ENCODE peak calls at places on chromosomes 1 and 21, in five cellular contexts. R is prostate gland, P is GM23338, Y is HL-60, E is Panc1. G is an unnamed sample.

GRCh38 chr21:39956586-39956985 is 89.3 kb downstream of the PCP4 start:
- DNase-seq in R (no peak), P (peak), Y (no peak), E (no peak), G (no peak)

GRCh38 chr1:234604726-234605492 is 5.1 kb downstream of the IRF2BP2 start:
- DNase-seq in R (no peak), P (no peak), Y (peak), E (no peak), G (no peak)

GRCh38 chr1:230868736-230869385 is 540 bp upstream of the C1orf198 start:
- DNase-seq in R (peak), P (peak), Y (no peak), E (no peak), G (peak)

GRCh38 chr1:44073528-44073927 is 42.3 kb upstream of the SLC6A9 start:
- DNase-seq in R (no peak), P (peak), Y (peak), E (no peak), G (no peak)

GRCh38 chr1:175317309-175317708 is 124.7 kb upstream of the KIAA0040 start:
- DNase-seq in R (no peak), P (peak), Y (no peak), E (no peak), G (no peak)

GRCh38 chr21:40272037-40272436 is 404.8 kb downstream of the PCP4 start:
- DNase-seq in R (no peak), P (no peak), Y (no peak), E (no peak), G (no peak)

GRCh38 chr1:23613191-23614126 is 54.2 kb upstream of the ID3 start:
- DNase-seq in R (no peak), P (no peak), Y (no peak), E (no peak), G (no peak)

GRCh38 chr1:70038025-70038424 is 167.4 kb downstream of the LRRC40 start:
- DNase-seq in R (no peak), P (no peak), Y (no peak), E (no peak), G (no peak)

GRCh38 chr1:52907812-52908153 is 13.8 kb downstream of the ECHDC2 start:
- DNase-seq in R (no peak), P (no peak), Y (no peak), E (no peak), G (no peak)

GRCh38 chr1:89363638-89364536 is at the start of gene GBP6:
- DNase-seq in R (no peak), P (peak), Y (no peak), E (no peak), G (no peak)

GRCh38 chr1:9238550-9238949 is 4.0 kb downstream of the H6PD start:
- DNase-seq in R (no peak), P (no peak), Y (no peak), E (no peak), G (no peak)

GRCh38 chr1:41483960-41484844 is at the start of gene EDN2:
- DNase-seq in R (peak), P (peak), Y (no peak), E (no peak), G (peak)

GRCh38 chr1:162678439-162678838 is 46.2 kb downstream of the DDR2 start:
- DNase-seq in R (peak), P (no peak), Y (no peak), E (peak), G (peak)

GRCh38 chr1:109815809-109816791 is 52.4 kb upstream of the EPS8L3 start:
- DNase-seq in R (no peak), P (no peak), Y (peak), E (no peak), G (peak)

GRCh38 chr1:203520315-203520714 is 26.4 kb downstream of the OPTC start:
- DNase-seq in R (no peak), P (no peak), Y (peak), E (no peak), G (no peak)

GRCh38 chr1:178944729-178945128 is 73.9 kb upstream of the ANGPTL1 start:
- DNase-seq in R (no peak), P (no peak), Y (no peak), E (no peak), G (no peak)

GRCh38 chr1:162956922-162957321 is 95.9 kb upstream of the CCDC190 start:
- DNase-seq in R (no peak), P (no peak), Y (no peak), E (no peak), G (no peak)

GRCh38 chr1:110477041-110477440 is 26.1 kb downstream of the PROK1 start:
- DNase-seq in R (no peak), P (no peak), Y (no peak), E (no peak), G (no peak)

GRCh38 chr1:32521165-32521564 is 18.1 kb upstream of the ZBTB8A start:
- DNase-seq in R (no peak), P (peak), Y (no peak), E (no peak), G (no peak)

GRCh38 chr1:31372961-31373896 is at the start of gene FABP3:
- DNase-seq in R (peak), P (peak), Y (no peak), E (no peak), G (peak)

GRCh38 chr1:55418625-55419024 is 203.5 kb upstream of the USP24 start:
- DNase-seq in R (no peak), P (no peak), Y (no peak), E (no peak), G (no peak)

GRCh38 chr21:34887729-34888568 is 161.2 kb downstream of the RUNX1 start:
- DNase-seq in R (peak), P (peak), Y (peak), E (peak), G (peak)

DNA sequence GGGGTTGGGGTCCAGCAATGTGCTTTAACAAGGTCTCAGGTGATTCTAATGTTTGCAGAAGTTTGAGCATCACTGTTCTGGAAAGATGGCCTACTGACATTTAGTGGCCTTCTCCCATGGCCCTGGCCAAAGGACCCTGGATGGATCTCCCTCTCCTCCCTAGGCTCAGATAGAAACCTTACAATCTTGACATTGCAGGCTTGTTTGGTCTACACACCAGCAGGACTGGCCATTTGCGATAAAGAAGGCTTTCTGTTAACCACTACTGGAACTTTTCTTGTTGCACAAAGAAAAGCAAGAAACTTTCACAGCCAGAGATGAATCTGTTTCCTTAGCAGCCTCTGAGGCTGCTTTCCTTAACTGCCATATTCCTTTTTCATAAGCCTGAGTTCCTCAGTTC is 6.2 kb downstream of the DNALI1 start:
- DNase-seq in R (no peak), P (no peak), Y (no peak), E (no peak), G (no peak)
- TF ChIP-seq POLR2AphosphoS5 in R (no peak), P (no peak), Y (no peak), E (no peak), G (no peak)

DNA sequence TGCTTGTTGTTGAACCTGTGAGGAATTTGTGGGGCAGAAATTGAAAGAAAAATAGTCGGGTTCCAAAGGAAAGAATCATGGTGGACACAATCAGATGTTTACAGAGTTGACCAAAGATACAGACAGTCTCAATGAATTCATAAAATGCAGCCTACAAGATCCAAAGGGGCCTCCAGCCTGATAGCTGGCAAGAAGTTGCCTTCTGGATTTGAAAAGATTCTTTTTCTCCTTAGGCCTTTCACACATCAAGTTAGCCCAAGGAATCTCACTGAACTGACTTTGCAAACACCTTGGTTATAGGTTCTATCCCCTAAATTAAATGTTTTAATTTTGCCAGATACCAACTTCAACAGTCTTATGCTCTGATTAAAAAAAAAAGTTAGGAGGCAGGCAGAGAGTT is 21.5 kb downstream of the SLAMF1 start:
- DNase-seq in R (no peak), P (no peak), Y (no peak), E (no peak), G (no peak)
- TF ChIP-seq POLR2AphosphoS5 in R (no peak), P (no peak), Y (no peak), E (no peak), G (no peak)

GRCh38 chr1:15796086-15796462 is 11.4 kb downstream of the UQCRHL start:
- DNase-seq in R (no peak), P (no peak), Y (no peak), E (no peak), G (no peak)

GRCh38 chr1:15799928-15800835 is 7.3 kb downstream of the UQCRHL start:
- DNase-seq in R (peak), P (peak), Y (no peak), E (peak), G (peak)

GRCh38 chr1:15802234-15802965 is 5.0 kb downstream of the UQCRHL start:
- DNase-seq in R (no peak), P (no peak), Y (no peak), E (no peak), G (no peak)

GRCh38 chr1:15797614-15798390 is 9.6 kb downstream of the UQCRHL start:
- DNase-seq in R (no peak), P (no peak), Y (no peak), E (no peak), G (no peak)

GRCh38 chr1:15799004-15799867 is 8.2 kb downstream of the UQCRHL start:
- DNase-seq in R (peak), P (peak), Y (no peak), E (peak), G (peak)
- TF ChIP-seq POLR2AphosphoS5 in R (peak), P (no peak), Y (no peak), E (peak), G (peak)

DNA sequence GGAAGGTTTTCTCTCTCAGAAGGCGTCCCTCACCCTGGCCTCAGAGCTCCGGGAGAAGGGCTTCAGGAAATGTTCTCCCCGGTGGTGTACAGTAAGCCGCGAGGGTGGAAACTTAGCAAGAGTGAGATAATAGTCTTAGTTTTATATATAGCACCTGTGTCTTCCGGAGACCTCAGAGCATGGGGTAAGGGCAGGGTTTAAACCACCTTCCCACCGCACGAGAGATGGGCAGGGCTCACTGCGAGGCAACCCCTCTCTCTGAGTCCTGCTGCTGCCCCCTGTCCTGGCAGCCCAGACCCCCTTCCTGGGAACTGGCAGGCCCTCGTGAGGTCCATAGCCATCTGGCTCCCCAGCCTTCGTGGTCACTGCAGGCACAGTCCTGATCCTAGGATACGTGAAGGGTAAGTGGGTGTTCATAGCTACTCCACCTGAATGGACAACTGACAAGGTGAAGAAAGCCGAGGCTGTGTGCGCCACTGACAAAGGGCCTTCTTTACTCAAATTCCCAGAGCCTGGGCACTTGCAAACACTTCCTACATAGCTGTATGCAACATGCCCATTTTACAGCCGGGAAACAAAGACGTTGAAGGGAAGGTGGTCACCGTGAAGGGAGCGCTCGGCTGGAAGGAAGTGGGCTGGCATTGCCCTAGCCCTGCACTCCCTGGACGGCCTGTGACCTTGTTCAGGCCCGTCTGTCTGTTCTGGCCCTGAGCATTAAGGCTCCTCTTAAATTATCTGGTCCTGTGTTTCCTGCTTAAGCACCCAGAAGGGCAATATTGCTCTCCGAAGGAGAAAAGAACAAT is 26.9 kb downstream of the ITPKB start:
- DNase-seq in R (no peak), P (no peak), Y (no peak), E (no peak), G (no peak)
- TF ChIP-seq POLR2AphosphoS5 in R (no peak), P (no peak), Y (no peak), E (no peak), G (no peak)

DNA sequence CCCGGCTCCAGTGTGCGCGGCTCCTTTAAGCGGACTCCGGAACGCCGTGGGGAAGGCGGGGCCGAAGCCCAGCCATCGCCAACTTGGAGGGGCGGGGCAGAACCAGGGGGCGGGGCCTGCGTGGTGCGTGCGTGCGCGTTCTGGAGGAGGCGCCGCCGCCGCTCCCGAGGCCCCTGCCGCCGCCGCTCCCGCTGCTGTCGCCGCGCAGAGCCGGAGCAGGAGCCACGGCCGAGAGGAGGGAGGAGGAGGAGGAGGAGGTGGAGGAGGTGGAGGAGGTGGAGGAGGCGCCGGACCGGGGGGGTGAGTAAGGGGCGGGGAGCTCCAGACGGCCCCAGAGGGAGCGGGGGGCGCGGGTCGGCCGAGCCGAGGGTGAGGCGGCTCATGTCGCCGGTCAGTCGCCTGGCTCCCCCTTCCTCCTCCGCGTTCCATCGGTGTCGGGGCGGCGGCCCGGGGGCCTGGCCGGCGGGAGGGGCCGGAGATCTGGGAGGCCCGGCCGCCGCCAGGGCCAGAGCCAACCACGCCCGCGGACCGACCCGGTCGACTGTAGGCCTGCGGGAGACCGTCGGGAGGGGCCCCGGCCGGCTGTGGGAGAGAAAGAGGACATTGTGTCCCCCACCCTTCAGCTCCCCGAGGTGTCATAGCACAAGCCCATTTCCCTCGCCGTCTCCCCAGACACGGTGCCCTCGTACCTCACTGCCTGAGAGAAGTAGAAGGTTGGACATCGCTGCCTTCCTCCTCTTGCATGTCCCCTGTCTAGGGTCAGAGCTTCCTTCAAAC is at the start of gene RAP1A:
- DNase-seq in R (peak), P (peak), Y (peak), E (peak), G (peak)
- TF ChIP-seq POLR2AphosphoS5 in R (peak), P (peak), Y (peak), E (no peak), G (peak)

GRCh38 chr1:206923961-206924548 is 2.3 kb upstream of the FCMR start:
- DNase-seq in R (no peak), P (no peak), Y (no peak), E (no peak), G (no peak)
- TF ChIP-seq POLR2AphosphoS5 in R (no peak), P (no peak), Y (no peak), E (no peak), G (no peak)

GRCh38 chr21:44445413-44445812 is 9.9 kb upstream of the LRRC3 start:
- DNase-seq in R (no peak), P (no peak), Y (no peak), E (no peak), G (no peak)
- TF ChIP-seq POLR2AphosphoS5 in R (no peak), P (no peak), Y (no peak), E (no peak), G (no peak)

G was measured in breast epithelium.